ENCODE peak calls at places on chromosome 14, in four cellular contexts. D is stomach, M is trophoblast cell, J is substantia nigra. I is an unnamed sample.

GRCh38 chr14:90830931-90831701 is 14.9 kb upstream of the TTC7B start:
- DNase-seq in J (no peak), M (no peak), D (no peak), I (no peak)

GRCh38 chr14:22561661-22562579 is 27.1 kb downstream of the DAD1 start:
- DNase-seq in J (no peak), M (no peak), D (no peak), I (no peak)

GRCh38 chr14:60206837-60207533 is 41.8 kb upstream of the DHRS7 start:
- DNase-seq in J (no peak), M (no peak), D (no peak), I (no peak)

GRCh38 chr14:51079489-51079888 is 15.4 kb downstream of the TRIM9 start:
- DNase-seq in D (no peak), M (no peak), J (no peak), I (no peak)

GRCh38 chr14:23670489-23670888 is 34.3 kb downstream of the DHRS2 start:
- DNase-seq in D (no peak), M (no peak), J (no peak), I (no peak)

GRCh38 chr14:22850944-22851790 is 14.8 kb downstream of the MMP14 start:
- DNase-seq in M (peak), J (peak), D (peak), I (peak)

GRCh38 chr14:20612403-20612802 is 21.2 kb upstream of the RNASE12 start:
- DNase-seq in M (no peak), D (no peak), J (no peak), I (no peak)

GRCh38 chr14:90886297-90886830 is 70.1 kb upstream of the TTC7B start:
- DNase-seq in D (no peak), M (no peak), J (no peak), I (no peak)

GRCh38 chr14:99252940-99253868 is 18.8 kb downstream of the BCL11B start:
- DNase-seq in J (no peak), M (no peak), D (no peak), I (no peak)

GRCh38 chr14:68979722-68980552 is 835 bp upstream of the ACTN1 start:
- DNase-seq in M (peak), J (no peak), D (peak), I (no peak)

GRCh38 chr14:22994762-22995275 is 12.5 kb upstream of the AJUBA start:
- DNase-seq in D (no peak), J (no peak), M (peak), I (no peak)

GRCh38 chr14:102655154-102655553 is 62.7 kb downstream of the RCOR1 start:
- DNase-seq in D (no peak), J (no peak), M (peak), I (no peak)

GRCh38 chr14:102485693-102486512 is 23.7 kb downstream of the ANKRD9 start:
- DNase-seq in J (no peak), D (no peak), M (no peak), I (no peak)

GRCh38 chr14:99273025-99273723 is 1.2 kb upstream of the BCL11B start:
- DNase-seq in D (peak), M (no peak), J (no peak), I (no peak)

GRCh38 chr14:55043528-55043927 is 7.9 kb upstream of the MAPK1IP1L start:
- DNase-seq in J (no peak), M (no peak), D (no peak), I (no peak)

DNA sequence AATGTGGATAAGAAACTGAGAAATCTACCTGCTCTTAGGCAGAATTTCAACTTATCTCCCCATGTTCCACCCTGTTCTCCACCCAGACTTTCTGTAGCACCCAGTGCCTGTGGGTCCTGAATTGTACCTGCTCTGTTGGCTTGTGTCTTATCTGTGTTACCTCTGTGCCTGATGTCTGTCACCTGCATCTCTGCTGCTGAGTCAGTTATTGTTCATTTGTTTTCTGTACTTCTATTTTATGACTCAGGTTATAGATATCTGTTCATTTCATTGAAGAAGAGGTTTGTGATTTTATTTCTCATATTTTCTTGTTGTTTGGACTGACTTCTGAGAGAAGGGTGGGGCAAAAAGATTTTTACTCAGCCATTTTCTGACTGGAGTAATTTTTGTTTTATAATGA is 11.7 kb downstream of the SOCS4 start:
- DNase-seq in D (no peak), J (no peak), M (peak), I (no peak)
- H3K27ac ChIP-seq in D (peak), J (no peak), M (no peak), I (no peak)

GRCh38 chr14:64844272-64844671 is 35.4 kb downstream of the SPTB start:
- DNase-seq in J (no peak), M (no peak), D (no peak), I (no peak)
- H3K27ac ChIP-seq in J (no peak), M (no peak), D (no peak), I (no peak)

GRCh38 chr14:36659822-36660735 is 1.6 kb upstream of the PAX9 start:
- DNase-seq in M (no peak), D (no peak), J (no peak), I (no peak)
- H3K27ac ChIP-seq in M (no peak), D (no peak), J (no peak), I (no peak)

GRCh38 chr14:94115631-94116030 is 5.1 kb downstream of the IFI27 start:
- DNase-seq in J (no peak), D (peak), M (no peak), I (no peak)

GRCh38 chr14:94115068-94115591 is 4.6 kb downstream of the IFI27 start:
- DNase-seq in D (peak), M (no peak), J (no peak), I (no peak)

GRCh38 chr14:94113490-94113889 is 3.0 kb downstream of the IFI27 start:
- DNase-seq in D (peak), M (no peak), J (peak), I (no peak)

GRCh38 chr14:94113908-94114588 is 3.5 kb downstream of the IFI27 start:
- DNase-seq in D (peak), M (no peak), J (no peak), I (no peak)

GRCh38 chr14:94114589-94115067 is 4.1 kb downstream of the IFI27 start:
- DNase-seq in D (peak), M (no peak), J (no peak), I (no peak)
- H3K27ac ChIP-seq in D (peak), M (no peak), J (no peak), I (peak)

DNA sequence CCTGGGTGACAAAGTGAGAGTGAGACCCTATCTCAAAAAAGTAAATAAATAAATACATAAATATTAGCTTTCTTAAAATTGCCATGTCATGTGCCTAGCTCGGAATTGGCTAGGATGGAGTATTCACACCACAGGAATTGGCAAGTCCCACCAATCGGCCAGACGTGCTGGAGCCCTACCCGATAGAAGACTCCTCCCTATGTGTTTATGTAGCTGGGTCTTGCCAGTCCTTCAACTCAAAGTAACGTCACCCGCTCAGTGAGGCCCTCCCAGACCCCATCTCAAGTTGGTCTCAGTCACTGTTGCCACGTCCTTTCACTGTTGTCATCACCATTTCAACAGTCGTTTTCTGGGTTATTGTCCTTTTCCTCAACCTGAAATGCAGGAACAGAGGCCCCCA is 20.2 kb downstream of the VRTN start:
- DNase-seq in D (no peak), J (no peak), M (no peak), I (no peak)
- H3K27ac ChIP-seq in D (no peak), J (no peak), M (no peak), I (no peak)

GRCh38 chr14:54877015-54877702 is 25.5 kb downstream of the GCH1 start:
- DNase-seq in J (no peak), M (no peak), D (no peak), I (no peak)

GRCh38 chr14:54881761-54882401 is 20.7 kb downstream of the GCH1 start:
- DNase-seq in J (no peak), M (no peak), D (no peak), I (no peak)

GRCh38 chr14:54882521-54882920 is 20.1 kb downstream of the GCH1 start:
- DNase-seq in M (no peak), D (no peak), J (no peak), I (no peak)

GRCh38 chr14:54881235-54881760 is 21.3 kb downstream of the GCH1 start:
- DNase-seq in J (no peak), M (no peak), D (no peak), I (no peak)

DNA sequence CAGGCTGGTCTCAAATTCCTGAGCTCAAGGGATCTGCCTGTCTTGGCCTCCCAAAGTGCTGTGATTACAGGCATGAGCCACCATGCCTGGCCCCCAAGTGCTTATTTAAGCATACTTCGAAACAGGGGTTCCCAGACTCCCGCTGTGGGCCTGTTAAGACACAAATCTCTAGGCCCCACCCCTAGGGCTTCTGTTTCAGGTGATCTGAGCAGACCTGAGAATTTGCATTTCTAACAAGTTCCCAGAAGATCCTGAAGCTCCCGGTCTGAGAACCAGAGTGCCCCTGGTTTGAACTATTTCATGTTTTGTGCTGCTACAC is 25.0 kb downstream of the GCH1 start:
- DNase-seq in M (no peak), D (no peak), J (no peak), I (no peak)
- H3K27ac ChIP-seq in M (no peak), D (no peak), J (no peak), I (no peak)

GRCh38 chr14:31926123-31926522 is 151.0 kb upstream of the ARHGAP5 start:
- DNase-seq in J (no peak), D (no peak), M (no peak), I (no peak)

GRCh38 chr14:31921741-31922140 is 155.4 kb upstream of the ARHGAP5 start:
- DNase-seq in M (no peak), J (no peak), D (no peak), I (no peak)

GRCh38 chr14:31920003-31920402 is 157.1 kb upstream of the ARHGAP5 start:
- DNase-seq in J (no peak), M (no peak), D (no peak), I (no peak)

GRCh38 chr14:31926652-31927347 is 150.3 kb upstream of the ARHGAP5 start:
- DNase-seq in D (no peak), M (no peak), J (no peak), I (no peak)

GRCh38 chr14:31921251-31921650 is 155.9 kb upstream of the ARHGAP5 start:
- DNase-seq in J (no peak), D (no peak), M (no peak), I (no peak)
- H3K27ac ChIP-seq in J (no peak), D (no peak), M (no peak), I (no peak)

DNA sequence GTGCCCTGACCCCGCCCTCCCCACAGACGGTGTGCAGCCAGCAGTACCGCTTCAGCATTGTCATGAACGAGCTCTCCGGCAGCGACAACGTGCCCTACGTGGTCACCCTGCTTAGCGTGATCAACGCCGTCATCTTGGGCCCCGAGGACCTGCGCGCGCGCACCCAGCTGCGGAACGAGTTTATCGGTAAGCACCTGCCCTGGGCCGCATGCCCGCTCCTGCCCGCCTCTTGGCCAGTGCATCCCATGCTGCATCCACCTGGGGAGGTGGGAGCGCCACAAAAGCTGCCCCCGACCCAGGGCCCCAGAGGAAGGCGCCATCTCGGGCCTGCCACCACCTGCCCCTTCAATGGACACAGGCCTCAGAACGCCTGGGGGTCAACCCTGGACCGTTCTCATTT is 13.9 kb downstream of the INF2 start:
- DNase-seq in M (no peak), J (no peak), D (no peak), I (no peak)
- H3K27ac ChIP-seq in M (no peak), J (peak), D (no peak), I (peak)

DNA sequence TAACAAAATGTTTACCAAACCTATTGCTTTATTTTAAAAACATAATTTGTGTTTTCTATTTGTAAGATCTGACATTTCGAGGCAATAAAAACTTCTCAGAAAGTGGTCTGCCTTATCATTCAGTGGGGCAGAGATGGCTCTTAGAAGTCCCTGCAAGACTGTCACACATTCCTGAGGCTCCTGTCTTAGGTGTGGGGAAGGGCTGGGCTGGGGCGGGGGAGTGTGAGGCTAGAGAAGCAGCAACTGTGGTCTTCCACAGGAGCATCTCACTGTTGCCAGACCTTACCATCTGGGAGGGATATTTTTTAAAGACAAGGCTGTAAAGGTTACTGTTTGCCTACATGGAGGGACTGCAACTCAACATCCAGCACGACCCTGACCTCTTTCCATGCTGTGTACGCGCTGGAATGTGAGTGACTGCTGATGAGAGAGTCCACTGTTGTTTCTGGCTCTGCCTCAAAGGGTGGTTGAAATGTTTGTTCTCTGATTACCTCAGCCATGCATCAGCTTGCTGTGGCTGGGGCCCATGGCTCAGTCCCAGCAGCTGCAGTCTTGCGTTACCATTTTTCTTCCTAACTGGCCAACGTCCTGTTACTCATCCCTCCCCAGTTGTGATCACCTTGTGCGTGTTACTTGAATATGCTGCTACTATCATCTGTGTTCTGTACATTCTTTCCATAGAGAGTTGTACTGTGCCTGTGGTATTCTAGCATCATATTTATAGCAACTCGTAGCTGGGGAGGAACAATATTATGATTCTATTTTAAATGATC is 12.4 kb downstream of the ERG28 start:
- DNase-seq in M (peak), J (no peak), D (peak), I (no peak)
- H3K27ac ChIP-seq in M (no peak), J (no peak), D (no peak), I (no peak)